ENCODE peak calls at places on chromosomes 6 and 20, in four cellular contexts. S is K562, N is HepG2, W is Panc1. B is an unnamed sample.

GRCh38 chr6:108751851-108752732 is 96.1 kb upstream of the ARMC2 start:
- DNase-seq in S (no peak), N (no peak), W (no peak), B (no peak)

GRCh38 chr6:133034509-133035206 is 206.5 kb upstream of the EYA4 start:
- DNase-seq in S (no peak), N (peak), W (no peak), B (no peak)

GRCh38 chr20:2760381-2761305 is 39.8 kb downstream of the CPXM1 start:
- DNase-seq in S (no peak), N (no peak), W (no peak), B (no peak)

GRCh38 chr20:57432874-57433491 is 41.8 kb downstream of the RBM38 start:
- DNase-seq in S (peak), N (no peak), W (no peak), B (no peak)

GRCh38 chr6:38644951-38645350 is 5.2 kb upstream of the BTBD9 start:
- DNase-seq in S (no peak), N (no peak), W (no peak), B (no peak)

GRCh38 chr6:139250296-139251274 is 41.2 kb downstream of the TXLNB start:
- DNase-seq in S (peak), N (peak), W (no peak), B (peak)

GRCh38 chr20:45361794-45362193 is 1.2 kb upstream of the SYS1 start:
- DNase-seq in S (no peak), N (peak), W (no peak), B (no peak)

GRCh38 chr6:155491421-155491820 is 35.8 kb upstream of the NOX3 start:
- DNase-seq in S (no peak), N (peak), W (no peak), B (no peak)

GRCh38 chr6:131909408-131910218 is 41.6 kb downstream of the CCN2 start:
- DNase-seq in S (peak), N (peak), W (peak), B (peak)

GRCh38 chr20:51373713-51374481 is 168.6 kb downstream of the NFATC2 start:
- DNase-seq in S (peak), N (no peak), W (no peak), B (no peak)

GRCh38 chr6:6661684-6662083 is 73.2 kb downstream of the LY86 start:
- DNase-seq in S (no peak), N (peak), W (no peak), B (no peak)

GRCh38 chr6:35496036-35496850 is 636 bp downstream of the TEAD3 start:
- DNase-seq in S (peak), N (peak), W (no peak), B (no peak)

GRCh38 chr20:4117341-4117740 is 102.0 kb upstream of the RNF24 start:
- DNase-seq in S (no peak), N (no peak), W (no peak), B (no peak)

GRCh38 chr6:35273822-35274559 is 14.5 kb downstream of the ZNF76 start:
- DNase-seq in S (no peak), N (no peak), W (no peak), B (no peak)

GRCh38 chr6:69456086-69456485 is 340.7 kb downstream of the LMBRD1 start:
- DNase-seq in S (no peak), N (no peak), W (no peak), B (no peak)

GRCh38 chr6:65289491-65289890 is 417.5 kb downstream of the EYS start:
- DNase-seq in S (no peak), N (no peak), W (no peak), B (no peak)

GRCh38 chr6:138571174-138571573 is 71.9 kb upstream of the NHSL1 start:
- DNase-seq in S (no peak), N (peak), W (no peak), B (no peak)

GRCh38 chr6:161245363-161245762 is 28.5 kb downstream of the AGPAT4 start:
- DNase-seq in S (no peak), N (no peak), W (no peak), B (no peak)

GRCh38 chr6:150236114-150236513 is 93.3 kb downstream of the PPP1R14C start:
- DNase-seq in S (no peak), N (no peak), W (no peak), B (no peak)

GRCh38 chr6:25590986-25591385 is 61.0 kb upstream of the SCGN start:
- DNase-seq in S (no peak), N (no peak), W (no peak), B (no peak)

GRCh38 chr20:63073738-63074065 is 66.9 kb upstream of the BHLHE23 start:
- DNase-seq in S (no peak), N (no peak), W (no peak), B (no peak)

GRCh38 chr20:63074631-63075030 is 67.9 kb upstream of the BHLHE23 start:
- DNase-seq in S (no peak), N (no peak), W (no peak), B (no peak)

GRCh38 chr20:63074182-63074581 is 67.4 kb upstream of the BHLHE23 start:
- DNase-seq in S (no peak), N (no peak), W (no peak), B (no peak)

GRCh38 chr20:63072231-63072791 is 65.5 kb upstream of the BHLHE23 start:
- DNase-seq in S (no peak), N (no peak), W (no peak), B (no peak)

GRCh38 chr20:63073051-63073737 is 66.4 kb upstream of the BHLHE23 start:
- DNase-seq in S (no peak), N (no peak), W (no peak), B (no peak)
- TF ChIP-seq TCF7L2 in S (no peak), N (no peak), W (no peak), B (no peak)

DNA sequence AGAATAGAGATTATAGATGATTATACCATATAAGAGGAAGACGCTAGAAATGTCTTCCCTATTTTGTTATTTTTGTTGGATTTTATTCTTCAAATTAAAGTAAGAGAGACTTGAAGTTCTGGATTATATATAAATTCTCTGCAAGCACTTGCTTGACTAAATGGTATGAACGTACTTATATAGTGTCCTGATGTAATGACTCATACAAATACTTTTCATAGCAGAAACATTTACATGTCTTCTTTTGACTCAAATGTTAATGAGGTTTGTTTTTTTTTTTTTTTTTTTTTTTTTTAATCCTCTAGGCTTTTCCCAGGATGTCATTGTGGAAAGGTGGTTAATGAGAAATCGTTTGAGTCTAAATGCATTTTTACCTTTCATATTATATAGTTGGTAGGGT is 55.0 kb downstream of the PDE7B start:
- DNase-seq in S (no peak), N (no peak), W (no peak), B (no peak)
- TF ChIP-seq SIN3A in S (no peak), N (no peak), W (no peak), B (no peak)

GRCh38 chr6:148557796-148558457 is 188.9 kb upstream of the UST start:
- DNase-seq in S (no peak), N (no peak), W (no peak), B (no peak)
- TF ChIP-seq TCF7L2 in S (no peak), N (no peak), W (no peak), B (no peak)

GRCh38 chr6:87926687-87927086 is 121.0 kb upstream of the SPACA1 start:
- DNase-seq in S (no peak), N (no peak), W (no peak), B (no peak)

GRCh38 chr6:87926072-87926471 is 121.6 kb upstream of the SPACA1 start:
- DNase-seq in S (no peak), N (no peak), W (no peak), B (no peak)

GRCh38 chr6:87932361-87932760 is 115.3 kb upstream of the SPACA1 start:
- DNase-seq in S (no peak), N (peak), W (no peak), B (no peak)

GRCh38 chr6:87925373-87926060 is 122.1 kb upstream of the SPACA1 start:
- DNase-seq in S (no peak), N (no peak), W (no peak), B (no peak)

DNA sequence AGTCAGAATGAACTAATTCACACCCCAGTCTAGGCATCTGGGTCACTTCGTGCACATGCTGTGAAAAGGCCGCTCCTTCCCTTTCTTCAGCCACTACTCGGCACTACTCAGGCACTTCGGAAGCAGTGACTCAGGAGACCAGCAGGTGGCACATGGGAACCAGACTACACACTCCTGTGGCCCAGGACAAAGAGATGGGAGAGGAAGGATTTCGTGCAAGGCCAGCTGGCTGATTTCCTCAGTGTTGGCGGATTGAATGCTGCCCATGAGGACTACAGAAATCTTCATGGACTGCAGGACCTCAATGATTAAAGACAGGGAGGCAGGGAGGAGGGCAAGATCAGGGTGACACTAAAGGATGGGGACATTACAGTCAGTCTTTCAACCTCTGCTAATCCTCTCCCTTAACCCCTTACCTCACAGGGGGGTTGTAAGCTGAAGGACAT is 117.8 kb upstream of the SPACA1 start:
- DNase-seq in S (peak), N (peak), W (peak), B (peak)
- TF ChIP-seq SIN3A in S (no peak), N (no peak), W (no peak), B (no peak)

GRCh38 chr6:95693108-95693507 is 115.8 kb downstream of the MANEA start:
- DNase-seq in S (no peak), N (peak), W (no peak), B (no peak)
- TF ChIP-seq TCF7L2 in S (no peak), N (no peak), W (no peak), B (no peak)

GRCh38 chr20:34537651-34538050 is 20.9 kb upstream of the MAP1LC3A start:
- DNase-seq in S (no peak), N (no peak), W (no peak), B (no peak)

GRCh38 chr20:34536798-34537394 is 20.7 kb downstream of the DYNLRB1 start:
- DNase-seq in S (no peak), N (peak), W (no peak), B (no peak)

GRCh38 chr20:34540596-34541263 is 17.8 kb upstream of the MAP1LC3A start:
- DNase-seq in S (no peak), N (no peak), W (no peak), B (no peak)

GRCh38 chr20:34539756-34540155 is 18.8 kb upstream of the MAP1LC3A start:
- DNase-seq in S (no peak), N (no peak), W (no peak), B (no peak)

GRCh38 chr20:34538671-34539123 is 19.8 kb upstream of the MAP1LC3A start:
- DNase-seq in S (peak), N (peak), W (no peak), B (no peak)
- TF ChIP-seq SIN3A in S (no peak), N (no peak), W (no peak), B (no peak)

GRCh38 chr20:37378420-37378784 is 32.5 kb downstream of the SRC start:
- DNase-seq in S (no peak), N (no peak), W (no peak), B (no peak)

GRCh38 chr20:37375227-37375626 is 29.3 kb downstream of the SRC start:
- DNase-seq in S (no peak), N (no peak), W (no peak), B (no peak)

GRCh38 chr20:37377346-37378081 is 31.6 kb downstream of the SRC start:
- DNase-seq in S (no peak), N (no peak), W (no peak), B (no peak)

GRCh38 chr20:37376324-37376723 is 30.4 kb downstream of the SRC start:
- DNase-seq in S (no peak), N (no peak), W (no peak), B (no peak)

GRCh38 chr20:37376791-37377190 is 30.9 kb downstream of the SRC start:
- DNase-seq in S (no peak), N (no peak), W (no peak), B (no peak)
- TF ChIP-seq TCF7L2 in S (no peak), N (no peak), W (no peak), B (no peak)

DNA sequence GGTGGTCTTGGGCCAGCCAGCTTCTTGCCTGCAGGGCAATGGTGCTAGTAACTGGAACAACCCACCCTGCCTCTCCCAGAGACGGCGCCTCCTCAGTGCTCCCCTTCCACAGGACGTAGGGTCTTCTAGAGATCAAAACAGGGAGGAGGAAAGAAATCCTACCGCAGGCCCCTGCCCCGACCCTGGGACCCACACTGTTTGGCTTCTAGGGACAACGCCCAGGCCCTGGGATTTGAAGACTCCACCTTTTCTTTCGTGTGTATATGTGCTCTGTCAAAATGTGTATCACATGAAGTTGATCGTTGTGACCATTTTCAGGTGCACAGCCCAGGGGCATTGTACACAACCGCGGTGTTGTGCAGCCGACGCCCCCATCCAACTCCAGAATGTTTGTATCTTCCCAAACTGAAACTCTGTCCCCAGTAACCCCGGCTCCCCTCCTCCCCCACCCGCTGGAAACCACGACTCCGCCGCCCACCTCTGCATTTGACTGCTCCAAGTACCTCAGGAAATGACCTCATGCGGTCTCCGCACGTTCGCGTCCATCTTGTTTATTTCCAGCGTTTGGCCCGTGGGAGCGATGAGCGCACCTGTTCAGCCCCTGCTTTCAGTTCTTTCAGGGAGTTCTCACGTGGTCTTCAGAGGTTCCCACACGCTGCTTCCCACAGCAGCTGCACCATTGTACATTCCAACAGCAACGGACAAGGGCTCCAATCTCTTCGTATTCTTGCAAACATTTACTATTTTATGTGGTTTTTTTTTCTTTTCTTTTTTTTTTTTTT is 3.4 kb upstream of the BHLHE23 start:
- DNase-seq in S (peak), N (no peak), W (no peak), B (no peak)
- TF ChIP-seq SIN3A in S (no peak), N (no peak), W (no peak), B (no peak)